ENCODE peak calls at places on chromosome 4, in six cellular contexts. J is heart left ventricle, N is brain microvascular endothelial cell, P is fibroblast of lung, F is Peyer's patch, C is K562. H is an unnamed sample.

GRCh38 chr4:139919513-139919912 is 234.5 kb downstream of the MAML3 start:
- DNase-seq in N (peak; percentile 56), C (no peak), F (no peak), J (peak; percentile 43), P (peak; percentile 50), H (peak; percentile 80)

GRCh38 chr4:78527555-78527954 is 24.0 kb upstream of the ANXA3 start:
- DNase-seq in J (no peak), F (no peak), N (no peak), P (no peak), C (no peak), H (no peak)

GRCh38 chr4:83782591-83782990 is 246.7 kb downstream of the GPAT3 start:
- DNase-seq in N (no peak), C (no peak), P (no peak), F (no peak), J (no peak), H (no peak)

GRCh38 chr4:121192500-121192899 is 28.4 kb upstream of the TNIP3 start:
- DNase-seq in F (no peak), P (peak; percentile 71), N (peak; percentile 17), C (no peak), J (no peak), H (peak; percentile 65)

GRCh38 chr4:87953776-87954175 is 21.7 kb upstream of the SPP1 start:
- DNase-seq in P (no peak), C (no peak), F (no peak), J (no peak), N (no peak), H (no peak)

GRCh38 chr4:41887322-41887721 is 47.9 kb upstream of the TMEM33 start:
- DNase-seq in N (no peak), C (no peak), F (no peak), J (no peak), P (no peak), H (no peak)

GRCh38 chr4:160034501-160034900 is 931.6 kb downstream of the RAPGEF2 start:
- DNase-seq in C (no peak), F (no peak), P (no peak), N (no peak), J (no peak), H (no peak)

GRCh38 chr4:8672486-8672885 is 79.9 kb downstream of the CPZ start:
- DNase-seq in J (no peak), F (no peak), C (no peak), N (no peak), P (no peak), H (no peak)

GRCh38 chr4:185713272-185713671 is 98.7 kb downstream of the SORBS2 start:
- DNase-seq in C (no peak), P (peak; percentile 12), F (no peak), N (peak; percentile 84), J (no peak), H (peak; percentile 84)

GRCh38 chr4:8835521-8836365 is 35.9 kb downstream of the HMX1 start:
- DNase-seq in C (no peak), F (peak; percentile 24), J (no peak), P (no peak), N (no peak), H (no peak)

GRCh38 chr4:75939890-75940691 is 722 bp downstream of the NAAA start:
- DNase-seq in N (peak; percentile 29), J (peak; percentile 80), C (peak; percentile 83), P (peak; percentile 47), F (peak; percentile 85), H (peak; percentile 34)

GRCh38 chr4:118265312-118266144 is 87.3 kb downstream of the PRSS12 start:
- DNase-seq in F (peak; percentile 76), C (no peak), N (no peak), P (no peak), J (no peak), H (peak; percentile 10)

GRCh38 chr4:171880136-171880535 is 66.9 kb downstream of the GALNTL6 start:
- DNase-seq in N (peak; percentile 90), P (peak; percentile 0), C (no peak), F (no peak), J (no peak), H (peak; percentile 79)

GRCh38 chr4:121464854-121465253 is 84.0 kb upstream of the QRFPR start:
- DNase-seq in J (no peak), C (no peak), P (no peak), F (no peak), N (no peak), H (no peak)

GRCh38 chr4:8267077-8267476 is 2.5 kb upstream of the HTRA3 start:
- DNase-seq in N (no peak), C (peak; percentile 83), P (peak; percentile 55), J (peak; percentile 78), F (peak; percentile 71), H (peak; percentile 83)

GRCh38 chr4:64195582-64195981 is 213.7 kb downstream of the TECRL start:
- DNase-seq in J (no peak), P (no peak), F (no peak), N (no peak), C (no peak), H (no peak)

GRCh38 chr4:170497105-170497504 is 407.3 kb upstream of the AADAT start:
- DNase-seq in F (no peak), N (no peak), P (no peak), J (no peak), C (no peak), H (no peak)

GRCh38 chr4:53326535-53326934 is 39.3 kb downstream of the SCFD2 start:
- DNase-seq in N (no peak), J (no peak), C (no peak), F (no peak), P (no peak), H (no peak)

GRCh38 chr4:124177647-124178425 is 534.7 kb downstream of the ANKRD50 start:
- DNase-seq in P (peak; percentile 82), N (peak; percentile 38), F (no peak), J (no peak), C (no peak), H (peak; percentile 89)

GRCh38 chr4:128859887-128860774 is 50.6 kb downstream of the JADE1 start:
- DNase-seq in F (no peak), N (no peak), C (no peak), P (peak; percentile 92), J (no peak), H (peak; percentile 63)

GRCh38 chr4:108113229-108113628 is 55.5 kb downstream of the LEF1 start:
- DNase-seq in F (no peak), P (no peak), C (no peak), J (no peak), N (no peak), H (no peak)

GRCh38 chr4:157832596-157832995 is 340.2 kb downstream of the GASK1B start:
- DNase-seq in J (no peak), N (no peak), C (no peak), F (no peak), P (no peak), H (no peak)

GRCh38 chr4:8723222-8723980 is 130.8 kb downstream of the CPZ start:
- DNase-seq in N (no peak), P (no peak), C (no peak), J (peak; percentile 2), F (peak; percentile 35), H (no peak)

GRCh38 chr4:182254381-182254780 is 11.2 kb downstream of the TENM3 start:
- DNase-seq in N (no peak), J (no peak), P (no peak), C (no peak), F (no peak), H (no peak)

GRCh38 chr4:147674496-147674895 is 9.5 kb downstream of the PRMT9 start:
- DNase-seq in N (no peak), C (no peak), J (no peak), P (peak; percentile 62), F (no peak), H (no peak)

DNA sequence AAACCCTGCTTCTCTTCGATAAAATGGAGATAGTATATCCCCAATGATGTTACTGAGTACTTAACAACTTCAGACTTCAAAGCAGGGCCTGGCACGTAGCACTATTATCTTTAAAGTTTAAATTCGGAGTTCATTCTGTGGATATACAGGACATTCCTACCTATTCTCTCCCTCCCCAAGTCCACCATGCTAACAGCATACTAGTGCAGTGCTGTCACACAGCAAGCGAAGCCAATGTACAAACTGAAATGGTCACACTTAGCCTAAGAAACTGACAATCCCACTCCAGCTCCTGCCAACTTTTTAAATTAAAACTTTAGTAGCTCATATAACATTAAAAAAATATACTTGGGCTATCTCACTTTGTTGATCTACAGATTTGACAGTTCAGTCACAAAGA is 1.2 kb upstream of the DNAJB14 start:
- DNase-seq in F (no peak), C (no peak), N (no peak), J (no peak), P (peak; percentile 3), H (no peak)
- H3K4me3 ChIP-seq in F (peak overlapping the region; percentile 99), C (peak overlapping the region; percentile 87), N (no peak overlapping the region), J (no peak overlapping the region), P (no peak overlapping the region), H (no peak overlapping the region)

GRCh38 chr4:1009647-1010521 is 1.5 kb upstream of the FGFRL1 start:
- DNase-seq in C (peak; percentile 84), F (peak; percentile 85), J (peak; percentile 75), P (peak; percentile 51), N (peak; percentile 20), H (peak; percentile 56)
- TF ChIP-seq CTCF in C (no peak), F (peak; percentile 33), J (peak; percentile 39), P (peak; percentile 7), N (peak; percentile 26), H (no peak)

GRCh38 chr4:86038037-86038436 is 321.8 kb downstream of the MAPK10 start:
- DNase-seq in C (no peak), F (no peak), J (no peak), N (no peak), P (no peak), H (no peak)

GRCh38 chr4:86036729-86037128 is 323.1 kb downstream of the MAPK10 start:
- DNase-seq in C (no peak), J (no peak), N (peak; percentile 50), P (peak; percentile 51), F (no peak), H (peak; percentile 75)

GRCh38 chr4:86034616-86035015 is 325.2 kb downstream of the MAPK10 start:
- DNase-seq in J (no peak), N (no peak), P (no peak), C (no peak), F (no peak), H (peak; percentile 66)

GRCh38 chr4:86033171-86033570 is 326.7 kb downstream of the MAPK10 start:
- DNase-seq in F (no peak), N (peak; percentile 50), J (peak; percentile 44), P (peak; percentile 88), C (no peak), H (peak; percentile 94)

DNA sequence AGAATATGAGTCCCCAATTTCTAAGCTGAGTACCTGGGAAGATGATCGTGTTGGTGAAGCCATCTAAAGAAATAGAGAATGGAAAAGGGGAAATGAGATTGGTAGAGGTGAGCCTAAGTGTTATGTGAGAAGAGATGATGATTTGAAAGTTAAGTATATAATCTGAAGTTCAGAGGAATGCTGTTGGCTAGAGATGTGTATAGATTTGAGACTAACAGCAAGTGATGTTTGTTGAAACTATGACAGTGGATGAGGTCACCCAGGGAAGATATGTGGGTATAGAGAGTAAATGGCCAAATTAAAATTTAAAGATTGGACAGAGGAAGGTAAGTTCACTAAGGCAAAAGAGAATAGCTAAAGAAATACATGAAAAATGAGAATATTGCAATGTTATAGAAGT is 324.2 kb downstream of the MAPK10 start:
- DNase-seq in F (no peak), J (no peak), P (no peak), N (no peak), C (no peak), H (no peak)
- H3K4me3 ChIP-seq in F (no peak overlapping the region), J (no peak overlapping the region), P (no peak overlapping the region), N (no peak overlapping the region), C (no peak overlapping the region), H (no peak overlapping the region)

DNA sequence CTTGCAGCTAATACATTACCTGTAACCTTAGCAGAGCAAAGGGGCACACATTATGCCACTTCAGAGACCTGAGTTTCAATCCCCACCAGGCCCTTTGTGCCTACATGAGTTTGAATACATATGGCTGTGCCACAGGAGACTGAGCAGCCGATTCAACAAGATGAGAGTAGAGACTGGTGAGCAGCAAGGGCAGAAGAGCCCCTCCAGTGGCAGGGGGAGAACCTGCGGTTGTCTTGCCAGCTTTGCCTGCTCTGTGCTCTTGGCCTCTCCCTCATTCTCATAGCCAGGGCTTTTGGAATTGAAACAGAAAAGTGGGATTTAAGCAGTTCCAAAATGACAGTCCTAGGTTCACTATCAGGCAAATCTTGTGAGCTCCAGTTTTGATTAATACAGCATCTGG is 52.3 kb upstream of the CLNK start:
- DNase-seq in C (no peak), N (no peak), J (no peak), P (no peak), F (no peak), H (no peak)
- TF ChIP-seq CTCF in C (no peak), N (peak; percentile 1), J (no peak), P (no peak), F (no peak), H (no peak)

H was measured in fibroblast of pulmonary artery.